ENCODE peak calls at places on chromosome 6, in four cellular contexts. O, Z, H and K are unnamed samples.

GRCh38 chr6:34791164-34791841 is 580 bp upstream of the BLTP3A start:
- DNase-seq in O (peak; percentile 75), H (no peak), Z (no peak), K (peak; percentile 26)

GRCh38 chr6:135576055-135576454 is 78.5 kb upstream of the AHI1 start:
- DNase-seq in O (no peak), Z (peak; percentile 94), H (no peak), K (peak; percentile 61)

GRCh38 chr6:4466260-4466659 is 309.9 kb upstream of the CDYL start:
- DNase-seq in Z (peak; percentile 31), H (no peak), O (no peak), K (no peak)

GRCh38 chr6:134106702-134107101 is 54.3 kb upstream of the SLC2A12 start:
- DNase-seq in O (no peak), Z (no peak), H (no peak), K (no peak)

GRCh38 chr6:55108469-55109130 is 65.7 kb upstream of the HCRTR2 start:
- DNase-seq in O (no peak), H (no peak), Z (no peak), K (no peak)

GRCh38 chr6:161373905-161374451 is 100.1 kb upstream of the AGPAT4 start:
- DNase-seq in O (peak; percentile 62), Z (no peak), H (peak; percentile 59), K (no peak)

GRCh38 chr6:149026530-149026942 is 279.7 kb downstream of the UST start:
- DNase-seq in O (no peak), Z (no peak), H (no peak), K (no peak)

GRCh38 chr6:83781506-83781905 is 71.7 kb upstream of the RIPPLY2 start:
- DNase-seq in H (no peak), Z (no peak), O (no peak), K (no peak)

GRCh38 chr6:16057411-16057810 is 71.5 kb upstream of the MYLIP start:
- DNase-seq in Z (no peak), O (no peak), H (no peak), K (no peak)

GRCh38 chr6:94289131-94289530 is 869.8 kb upstream of the EPHA7 start:
- DNase-seq in Z (no peak), O (no peak), H (no peak), K (no peak)

GRCh38 chr6:3696525-3696924 is 55.0 kb downstream of the PXDC1 start:
- DNase-seq in O (peak; percentile 15), H (no peak), Z (no peak), K (no peak)

GRCh38 chr6:85498596-85499258 is 48.8 kb downstream of the NT5E start:
- DNase-seq in Z (no peak), H (no peak), O (no peak), K (no peak)

GRCh38 chr6:14796974-14797762 is 448.7 kb upstream of the JARID2 start:
- DNase-seq in Z (no peak), H (no peak), O (no peak), K (no peak)

GRCh38 chr6:137256350-137257128 is 37.4 kb upstream of the IFNGR1 start:
- DNase-seq in Z (no peak), O (no peak), H (no peak), K (no peak)

GRCh38 chr6:73801652-73802268 is 105.8 kb downstream of the CD109 start:
- DNase-seq in O (no peak), Z (no peak), H (no peak), K (no peak)

GRCh38 chr6:35275417-35275816 is 15.9 kb downstream of the ZNF76 start:
- DNase-seq in Z (no peak), H (no peak), O (no peak), K (no peak)

GRCh38 chr6:33621396-33622388 is 570 bp downstream of the ITPR3 start:
- DNase-seq in Z (peak; percentile 25), O (no peak), H (peak; percentile 44), K (no peak)

GRCh38 chr6:158853072-158853871 is 34.1 kb upstream of the EZR start:
- DNase-seq in O (no peak), H (peak; percentile 58), Z (no peak), K (no peak)

GRCh38 chr6:27553123-27553904 is 80.4 kb upstream of the ZNF184 start:
- DNase-seq in O (no peak), H (no peak), Z (no peak), K (peak; percentile 27)

GRCh38 chr6:46637933-46638332 is 14.7 kb downstream of the CYP39A1 start:
- DNase-seq in O (no peak), H (no peak), Z (no peak), K (no peak)

GRCh38 chr6:25311251-25311910 is 32.2 kb downstream of the CARMIL1 start:
- DNase-seq in Z (no peak), O (no peak), H (no peak), K (no peak)

GRCh38 chr6:53831081-53831839 is 36.5 kb downstream of the LRRC1 start:
- DNase-seq in Z (no peak), O (no peak), H (no peak), K (no peak)

GRCh38 chr6:18958146-18958545 is 571.0 kb downstream of the RNF144B start:
- DNase-seq in H (no peak), Z (no peak), O (no peak), K (no peak)

GRCh38 chr6:109793793-109794192 is 102.7 kb downstream of the FIG4 start:
- DNase-seq in O (no peak), Z (no peak), H (no peak), K (peak; percentile 72)

GRCh38 chr6:159790149-159790946 is at the start of gene MRPL18:
- DNase-seq in O (peak; percentile 97), H (peak; percentile 58), Z (peak; percentile 85), K (peak; percentile 94)

GRCh38 chr6:80331522-80331921 is 225.1 kb downstream of the BCKDHB start:
- DNase-seq in H (no peak), O (no peak), Z (no peak), K (no peak)

GRCh38 chr6:43014434-43014909 is 423 bp downstream of the KLHDC3 start:
- DNase-seq in O (no peak), Z (no peak), H (no peak), K (no peak)

GRCh38 chr6:30211899-30212298 is 1.3 kb downstream of the TRIM26 start:
- DNase-seq in H (no peak), O (no peak), Z (no peak), K (no peak)

GRCh38 chr6:160137989-160138835 is 16.6 kb downstream of the SLC22A1 start:
- DNase-seq in O (peak; percentile 26), H (peak; percentile 23), Z (no peak), K (peak; percentile 3)

GRCh38 chr6:16437984-16438383 is 199.6 kb downstream of the GMPR start:
- DNase-seq in H (no peak), Z (no peak), O (no peak), K (no peak)

GRCh38 chr6:32393660-32394420 is 13.1 kb downstream of the BTNL2 start:
- DNase-seq in Z (no peak), O (no peak), H (no peak), K (no peak)

GRCh38 chr6:166999845-167000253 is 652 bp downstream of the CEP43 start:
- DNase-seq in O (no peak), Z (no peak), H (no peak), K (no peak)